ENCODE peak calls at places on chromosomes 12 and 14, in seven cellular contexts. J is mesothelial cell of epicardium, R is foreskin fibroblast, U is astrocyte of the cerebellum, O is heart right ventricle, Z is GM10248, W is mucosa of descending colon. H is an unnamed sample.

GRCh38 chr14:105880616-105881015 is 354.2 kb downstream of the TMEM121 start:
- DNase-seq in R (no peak), J (peak; percentile 8), Z (no peak), W (peak; percentile 26), U (no peak), O (no peak), H (no peak)

GRCh38 chr14:89549381-89550102 is 132.5 kb upstream of the FOXN3 start:
- DNase-seq in W (no peak), O (no peak), R (peak; percentile 57), Z (no peak), J (no peak), U (no peak), H (no peak)

GRCh38 chr12:8483081-8483479 is 27.3 kb downstream of the CLEC6A start:
- DNase-seq in J (no peak), O (no peak), Z (no peak), U (no peak), W (no peak), R (no peak), H (no peak)

GRCh38 chr14:96055753-96056508 is 16.8 kb downstream of the C14orf132 start:
- DNase-seq in R (no peak), W (no peak), O (no peak), J (no peak), Z (no peak), U (no peak), H (no peak)

GRCh38 chr12:10186299-10186698 is 7.5 kb downstream of the TMEM52B start:
- DNase-seq in Z (peak; percentile 33), U (no peak), J (no peak), W (peak; percentile 66), R (no peak), O (peak; percentile 28), H (no peak)

GRCh38 chr12:59517522-59517921 is 78.3 kb upstream of the SLC16A7 start:
- DNase-seq in U (no peak), R (no peak), J (no peak), Z (no peak), O (no peak), W (no peak), H (no peak)

GRCh38 chr14:32514236-32514635 is 185.1 kb downstream of the AKAP6 start:
- DNase-seq in O (no peak), J (no peak), Z (no peak), R (peak; percentile 27), W (no peak), U (no peak), H (no peak)

GRCh38 chr14:103393687-103394626 is 8.7 kb downstream of the MARK3 start:
- DNase-seq in O (no peak), R (peak; percentile 70), W (no peak), J (no peak), U (peak; percentile 53), Z (no peak), H (no peak)

GRCh38 chr12:31989571-31989970 is 30.4 kb downstream of the RESF1 start:
- DNase-seq in J (no peak), U (no peak), O (no peak), W (no peak), R (no peak), Z (no peak), H (no peak)

GRCh38 chr12:130433834-130434233 is 96.1 kb downstream of the PIWIL1 start:
- DNase-seq in O (no peak), Z (no peak), U (no peak), W (no peak), J (no peak), R (no peak), H (no peak)

GRCh38 chr12:85237320-85237719 is 42.7 kb upstream of the ALX1 start:
- DNase-seq in W (no peak), O (no peak), R (peak; percentile 4), Z (no peak), U (no peak), J (no peak), H (no peak)

GRCh38 chr12:82182601-82183000 is 175.6 kb downstream of the CCDC59 start:
- DNase-seq in U (peak; percentile 81), R (no peak), W (no peak), J (no peak), Z (no peak), O (no peak), H (no peak)

GRCh38 chr14:56808314-56809201 is 1.7 kb downstream of the OTX2 start:
- DNase-seq in Z (no peak), O (no peak), J (no peak), U (no peak), W (no peak), R (no peak), H (no peak)

GRCh38 chr14:63475761-63476160 is 67.4 kb downstream of the PPP2R5E start:
- DNase-seq in W (no peak), Z (no peak), J (no peak), U (no peak), R (no peak), O (no peak), H (no peak)

GRCh38 chr12:122823429-122823828 is 11.8 kb upstream of the HIP1R start:
- DNase-seq in J (no peak), O (no peak), R (no peak), U (no peak), Z (no peak), W (no peak), H (no peak)

GRCh38 chr12:118055144-118055557 is 5.8 kb downstream of the WSB2 start:
- DNase-seq in Z (peak; percentile 49), O (peak; percentile 49), J (no peak), U (no peak), R (peak; percentile 38), W (no peak), H (peak; percentile 39)

GRCh38 chr14:22179190-22179589 is 409.8 kb downstream of the DAD1 start:
- DNase-seq in R (no peak), W (no peak), Z (no peak), U (no peak), O (no peak), J (no peak), H (no peak)

GRCh38 chr12:52007158-52007921 is 594 bp downstream of the TAMALIN start:
- DNase-seq in J (no peak), O (peak; percentile 70), R (no peak), W (peak; percentile 81), Z (peak; percentile 64), U (no peak), H (no peak)

GRCh38 chr12:52005903-52006703 is 643 bp upstream of the TAMALIN start:
- DNase-seq in R (no peak), J (no peak), Z (peak; percentile 80), U (no peak), O (peak; percentile 52), W (peak; percentile 81), H (peak; percentile 33)

GRCh38 chr12:52006726-52007157 is at the start of gene TAMALIN:
- DNase-seq in W (peak; percentile 81), U (no peak), J (peak; percentile 57), Z (peak; percentile 75), O (peak; percentile 78), R (peak; percentile 68), H (peak; percentile 90)

GRCh38 chr12:52009081-52009751 is 2.5 kb downstream of the TAMALIN start:
- DNase-seq in U (no peak), O (no peak), R (no peak), W (no peak), J (no peak), Z (no peak), H (no peak)

DNA sequence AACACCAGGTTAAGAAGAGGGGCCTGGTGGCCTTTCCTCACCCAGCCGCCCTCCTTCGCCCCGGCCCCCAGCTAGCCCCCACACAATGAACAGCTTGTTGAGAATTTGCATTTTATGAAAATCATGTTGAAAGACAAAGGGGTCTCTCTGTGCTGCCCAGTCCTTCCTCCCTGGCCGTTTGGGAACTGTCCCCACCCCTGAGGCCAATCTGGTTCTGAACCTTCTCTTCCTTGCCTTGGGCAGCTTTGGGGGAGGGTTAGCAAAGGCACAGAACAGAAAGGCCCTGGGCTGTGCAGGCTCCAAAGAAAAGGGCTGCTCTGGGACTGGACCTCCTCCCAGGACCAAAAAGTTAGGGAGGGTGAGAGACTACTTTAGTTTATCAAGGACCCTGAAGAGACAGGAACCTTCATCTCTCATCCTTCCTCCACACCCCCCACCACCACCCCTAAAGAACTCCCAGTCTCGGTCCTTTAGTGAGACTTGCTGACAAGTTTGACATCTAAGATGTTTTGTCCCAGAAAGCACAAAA is 1.3 kb downstream of the TAMALIN start:
- DNase-seq in U (no peak), O (no peak), Z (no peak), R (no peak), J (no peak), W (no peak), H (no peak)
- TF ChIP-seq CTCF in U (no peak), O (no peak), Z (no peak), R (no peak), J (no peak), W (no peak), H (no peak)

GRCh38 chr12:124379938-124380754 is 85.3 kb downstream of the RFLNA start:
- DNase-seq in Z (no peak), O (peak; percentile 78), U (peak; percentile 82), W (no peak), J (no peak), R (peak; percentile 92), H (no peak)
- TF ChIP-seq CTCF in Z (no peak), O (peak; percentile 39), U (peak; percentile 70), W (no peak), J (peak; percentile 21), R (peak; percentile 59), H (no peak)

DNA sequence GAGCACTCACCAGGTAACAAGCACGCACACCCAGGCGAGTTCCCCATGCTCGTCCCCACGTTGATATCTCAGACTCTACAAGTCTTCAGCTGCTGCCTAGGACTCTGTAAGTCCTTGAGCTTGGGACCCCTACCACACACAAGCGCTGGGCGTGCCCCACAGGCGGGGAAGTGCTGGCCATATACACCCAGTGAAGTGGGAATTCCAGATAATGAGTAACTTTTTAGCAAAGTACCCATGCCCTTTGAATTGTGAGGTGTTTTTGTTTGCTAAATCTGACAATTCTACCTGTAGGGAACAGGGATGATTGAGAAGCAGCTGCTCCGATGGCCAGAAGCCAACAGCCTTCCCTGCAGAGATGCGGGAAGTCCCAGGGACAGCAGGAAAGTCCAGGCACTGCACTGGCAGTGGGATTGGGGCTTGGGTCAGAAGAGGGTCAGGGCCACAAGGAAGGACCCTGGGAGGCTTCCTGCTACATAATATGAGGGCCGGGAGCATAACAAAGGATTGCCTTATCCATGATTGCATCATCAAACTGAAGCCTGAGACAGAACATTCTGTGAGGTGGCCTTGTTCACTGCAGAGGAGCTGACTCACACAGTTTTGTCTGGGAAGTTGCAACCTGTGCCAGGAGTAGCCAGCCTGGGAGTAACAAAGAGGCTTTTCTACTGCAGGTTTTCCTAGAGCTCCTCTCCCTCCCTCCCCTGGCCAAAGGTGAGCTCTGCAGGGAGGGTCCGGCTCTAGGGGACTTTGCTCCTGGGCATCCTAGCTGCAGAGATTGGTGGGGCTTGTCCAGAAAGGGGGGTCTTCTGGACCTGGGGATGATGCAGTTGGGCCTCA is 13.2 kb upstream of the SERPINA3 start:
- DNase-seq in R (peak; percentile 94), Z (no peak), J (no peak), U (peak; percentile 98), O (no peak), W (peak; percentile 85), H (no peak)
- TF ChIP-seq CTCF in R (no peak), Z (no peak), J (no peak), U (peak; percentile 46), O (no peak), W (no peak), H (no peak)

GRCh38 chr12:49716546-49716945 is 9.3 kb upstream of the FMNL3 start:
- DNase-seq in U (no peak), J (no peak), R (no peak), O (no peak), Z (peak; percentile 59), W (no peak), H (no peak)

DNA sequence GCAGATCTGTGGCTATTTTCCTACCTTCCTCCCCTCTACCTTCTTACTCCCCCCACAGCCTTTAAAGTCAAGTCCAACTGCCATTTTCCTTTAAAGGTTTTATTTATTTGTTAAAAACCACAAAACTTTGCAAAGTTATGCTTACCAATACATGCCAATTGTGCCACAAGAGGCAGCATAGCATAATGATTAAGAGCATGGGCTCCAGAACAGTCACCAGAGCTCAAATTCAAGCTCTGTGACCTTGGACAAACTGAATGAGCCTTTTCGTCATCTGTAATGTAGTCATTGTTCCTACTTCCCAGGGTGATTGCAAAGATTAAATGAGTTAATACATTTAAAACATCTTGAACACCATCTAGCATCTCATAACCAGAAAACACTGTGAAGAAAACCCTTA is 13.0 kb upstream of the FMNL3 start:
- DNase-seq in R (peak; percentile 52), O (no peak), Z (no peak), U (no peak), J (no peak), W (no peak), H (no peak)
- TF ChIP-seq CTCF in R (no peak), O (no peak), Z (no peak), U (no peak), J (no peak), W (no peak), H (peak; percentile 4)